ENCODE peak calls at places on chromosomes 13 and 19, in ten cellular contexts. Y, T, E, W, P, F, L, S, M and D are unnamed samples. For H3K4me1 and H3K9me3, the result is how much of the 10 kb centered on the place peaks cover.

GRCh38 chr19:40363128-40363527 is 14.6 kb downstream of the PLD3 start:
- DNase-seq in Y (no peak), T (no peak), E (no peak), W (no peak), P (no peak), F (no peak), L (no peak), S (no peak), M (no peak), D (no peak)

GRCh38 chr19:32570081-32570785 is 10.8 kb upstream of the PDCD5 start:
- DNase-seq in Y (no peak), T (peak), E (peak), W (peak), P (peak), F (peak), L (peak), S (peak), M (peak), D (peak)

GRCh38 chr19:10815969-10816635 is 19.9 kb downstream of the TMED1 start:
- DNase-seq in Y (no peak), T (no peak), E (peak), W (no peak), P (no peak), F (no peak), L (no peak), S (no peak), M (no peak), D (no peak)

GRCh38 chr13:28394422-28394821 is 100.5 kb downstream of the FLT1 start:
- DNase-seq in Y (no peak), T (no peak), E (peak), W (no peak), P (no peak), F (no peak), L (no peak), S (no peak), M (no peak), D (no peak)

GRCh38 chr19:7333198-7334118 is 15.3 kb upstream of the ARHGEF18 start:
- DNase-seq in Y (peak), T (peak), E (no peak), W (no peak), P (peak), F (peak), L (no peak), S (no peak), M (peak), D (no peak)

GRCh38 chr13:92137519-92137918 is 739.1 kb downstream of the GPC5 start:
- DNase-seq in Y (no peak), T (no peak), E (no peak), W (no peak), P (no peak), F (peak), L (no peak), S (no peak), M (no peak), D (no peak)

GRCh38 chr19:896999-897398 is 3.7 kb downstream of the RNU6-9 start:
- DNase-seq in Y (no peak), T (no peak), E (no peak), W (no peak), P (no peak), F (no peak), L (no peak), S (no peak), M (no peak), D (no peak)

GRCh38 chr19:8259142-8259921 is 48.8 kb downstream of the CD320 start:
- DNase-seq in Y (peak), T (no peak), E (no peak), W (no peak), P (no peak), F (no peak), L (no peak), S (no peak), M (no peak), D (no peak)

GRCh38 chr13:43272866-43273265 is 249.5 kb downstream of the DNAJC15 start:
- DNase-seq in Y (no peak), T (no peak), E (no peak), W (no peak), P (no peak), F (no peak), L (no peak), S (no peak), M (no peak), D (no peak)

GRCh38 chr19:14472202-14472961 is 2.8 kb downstream of the PTGER1 start:
- DNase-seq in Y (peak), T (peak), E (peak), W (no peak), P (no peak), F (no peak), L (no peak), S (peak), M (peak), D (peak)

GRCh38 chr19:14474827-14475226 is 327 bp downstream of the PTGER1 start:
- DNase-seq in Y (no peak), T (no peak), E (no peak), W (no peak), P (no peak), F (no peak), L (no peak), S (no peak), M (no peak), D (no peak)

GRCh38 chr13:67120872-67121531 is 109.1 kb downstream of the PCDH9 start:
- DNase-seq in Y (no peak), T (no peak), E (peak), W (no peak), P (peak), F (peak), L (no peak), S (no peak), M (no peak), D (no peak)

GRCh38 chr13:20431080-20431479 is 94.6 kb downstream of the CRYL1 start:
- DNase-seq in Y (no peak), T (no peak), E (no peak), W (no peak), P (no peak), F (no peak), L (no peak), S (no peak), M (no peak), D (no peak)

GRCh38 chr13:79745141-79745540 is 264.2 kb downstream of the NDFIP2 start:
- DNase-seq in Y (peak), T (no peak), E (no peak), W (no peak), P (no peak), F (no peak), L (no peak), S (no peak), M (no peak), D (no peak)

GRCh38 chr19:35204799-35205732 is 23.5 kb downstream of the FAM187B start:
- DNase-seq in Y (no peak), T (peak), E (no peak), W (no peak), P (no peak), F (no peak), L (no peak), S (peak), M (peak), D (no peak)

GRCh38 chr13:74243637-74244526 is 109.7 kb upstream of the KLF12 start:
- DNase-seq in Y (no peak), T (no peak), E (peak), W (no peak), P (peak), F (peak), L (no peak), S (no peak), M (no peak), D (no peak)

GRCh38 chr13:40187324-40187795 is 479.1 kb downstream of the FOXO1 start:
- DNase-seq in Y (no peak), T (no peak), E (no peak), W (no peak), P (no peak), F (no peak), L (no peak), S (no peak), M (peak), D (peak)

GRCh38 chr19:7751157-7751783 is 3.9 kb upstream of the CD209 start:
- DNase-seq in Y (no peak), T (no peak), E (peak), W (no peak), P (no peak), F (no peak), L (no peak), S (no peak), M (peak), D (no peak)

GRCh38 chr13:72698164-72698563 is 29.3 kb downstream of the MZT1 start:
- DNase-seq in Y (no peak), T (no peak), E (no peak), W (no peak), P (no peak), F (no peak), L (no peak), S (no peak), M (no peak), D (no peak)

GRCh38 chr13:23087884-23088283 is 92.9 kb upstream of the SGCG start:
- DNase-seq in Y (no peak), T (no peak), E (peak), W (no peak), P (no peak), F (peak), L (no peak), S (no peak), M (no peak), D (no peak)

GRCh38 chr13:64546371-64546770 is 2683.8 kb downstream of the PCDH9 start:
- DNase-seq in Y (no peak), T (no peak), E (no peak), W (no peak), P (no peak), F (no peak), L (no peak), S (no peak), M (no peak), D (no peak)

GRCh38 chr13:111614009-111614408 is 293.6 kb downstream of the TEX29 start:
- DNase-seq in Y (no peak), T (no peak), E (no peak), W (no peak), P (no peak), F (no peak), L (no peak), S (no peak), M (no peak), D (no peak)

GRCh38 chr19:35776102-35776788 is 881 bp downstream of the ARHGAP33 start:
- DNase-seq in Y (no peak), T (no peak), E (no peak), W (no peak), P (no peak), F (no peak), L (no peak), S (no peak), M (no peak), D (no peak)

GRCh38 chr19:17863520-17864182 is 3.9 kb downstream of the RPL18A start:
- DNase-seq in Y (no peak), T (no peak), E (no peak), W (no peak), P (no peak), F (no peak), L (no peak), S (no peak), M (no peak), D (no peak)

GRCh38 chr13:76383671-76384461 is 502.3 kb downstream of the KCTD12 start:
- DNase-seq in Y (no peak), T (peak), E (peak), W (no peak), P (peak), F (peak), L (peak), S (peak), M (no peak), D (no peak)

GRCh38 chr19:41785653-41786052 is 10.7 kb upstream of the CEACAM3 start:
- DNase-seq in Y (peak), T (peak), E (peak), W (peak), P (peak), F (peak), L (peak), S (peak), M (peak), D (peak)

GRCh38 chr19:6392219-6393073 is 518 bp downstream of the GTF2F1 start:
- DNase-seq in Y (no peak), T (no peak), E (no peak), W (no peak), P (no peak), F (no peak), L (no peak), S (no peak), M (no peak), D (no peak)

GRCh38 chr13:40613192-40613818 is 53.1 kb downstream of the FOXO1 start:
- DNase-seq in Y (no peak), T (peak), E (no peak), W (no peak), P (no peak), F (no peak), L (no peak), S (peak), M (peak), D (peak)

GRCh38 chr13:38648912-38649311 is 38.0 kb upstream of the FREM2 start:
- DNase-seq in Y (no peak), T (no peak), E (no peak), W (no peak), P (no peak), F (no peak), L (no peak), S (no peak), M (no peak), D (no peak)

GRCh38 chr13:79491715-79492114 is 10.8 kb downstream of the NDFIP2 start:
- DNase-seq in Y (no peak), T (no peak), E (peak), W (no peak), P (peak), F (peak), L (no peak), S (no peak), M (no peak), D (no peak)

GRCh38 chr19:58380736-58381459 is at the start of gene ZNF837:
- DNase-seq in Y (peak), T (peak), E (peak), W (peak), P (peak), F (peak), L (peak), S (peak), M (peak), D (peak)

GRCh38 chr13:38582133-38582532 is 104.7 kb upstream of the FREM2 start:
- DNase-seq in Y (no peak), T (no peak), E (peak), W (no peak), P (peak), F (peak), L (no peak), S (no peak), M (no peak), D (no peak)

GRCh38 chr19:2164020-2164988 is 571 bp downstream of the DOT1L start:
- DNase-seq in Y (peak), T (no peak), E (no peak), W (no peak), P (no peak), F (no peak), L (peak), S (no peak), M (peak), D (no peak)

GRCh38 chr19:16361926-16362325 is 37.3 kb downstream of the KLF2 start:
- DNase-seq in Y (no peak), T (no peak), E (no peak), W (no peak), P (no peak), F (no peak), L (no peak), S (no peak), M (no peak), D (no peak)
- H3K4me1 ChIP-seq in Y (under half), T (under half), E (under half), W (under half), P (under half), F (under half), L (under half), S (under half), M (under half), D (under half)

GRCh38 chr13:59364508-59365187 is 799.1 kb downstream of the DIAPH3 start:
- DNase-seq in Y (no peak), T (no peak), E (no peak), W (no peak), P (no peak), F (no peak), L (no peak), S (no peak), M (no peak), D (no peak)
- TF ChIP-seq CTCF in Y (no peak), T (no peak), E (no peak), W (peak), P (no peak), F (no peak), L (no peak), S (peak), M (no peak), D (no peak)

DNA sequence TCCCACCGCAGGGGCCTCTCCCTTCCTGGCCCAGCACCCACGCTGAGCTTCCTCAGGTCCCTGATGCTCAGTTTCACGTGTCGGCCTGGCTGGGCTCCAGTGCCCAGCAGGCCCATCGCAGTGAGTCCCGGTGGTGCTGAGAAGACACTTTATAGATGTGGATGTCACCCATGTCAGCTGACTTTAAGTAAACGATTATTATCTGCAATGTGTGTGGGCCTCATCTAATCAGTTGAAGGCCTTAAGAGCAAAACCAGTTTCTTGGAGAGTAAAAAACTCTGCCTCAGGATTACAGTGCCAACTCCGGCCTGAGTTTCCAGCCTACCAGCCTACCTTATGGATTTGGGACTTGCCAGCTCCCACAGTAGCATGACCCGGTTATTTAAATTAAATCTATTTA is 17.3 kb upstream of the SMIM17 start:
- DNase-seq in Y (no peak), T (no peak), E (no peak), W (no peak), P (no peak), F (no peak), L (no peak), S (no peak), M (no peak), D (no peak)
- H3K9me3 ChIP-seq in Y (under half), T (under half), E (half or more), W (under half), P (under half), F (under half), L (half or more), S (half or more), M (under half), D (half or more)

GRCh38 chr19:4063369-4064072 is 3.2 kb downstream of the ZBTB7A start:
- DNase-seq in Y (peak), T (no peak), E (no peak), W (no peak), P (no peak), F (no peak), L (no peak), S (peak), M (no peak), D (peak)
- H3K4me1 ChIP-seq in Y (half or more), T (half or more), E (under half), W (under half), P (under half), F (under half), L (under half), S (half or more), M (half or more), D (half or more)

GRCh38 chr13:46342538-46342937 is 44.5 kb downstream of the RUBCNL start:
- DNase-seq in Y (no peak), T (no peak), E (no peak), W (no peak), P (no peak), F (no peak), L (no peak), S (no peak), M (no peak), D (no peak)
- TF ChIP-seq CTCF in Y (no peak), T (no peak), E (no peak), W (no peak), P (no peak), F (no peak), L (no peak), S (no peak), M (no peak), D (no peak)

DNA sequence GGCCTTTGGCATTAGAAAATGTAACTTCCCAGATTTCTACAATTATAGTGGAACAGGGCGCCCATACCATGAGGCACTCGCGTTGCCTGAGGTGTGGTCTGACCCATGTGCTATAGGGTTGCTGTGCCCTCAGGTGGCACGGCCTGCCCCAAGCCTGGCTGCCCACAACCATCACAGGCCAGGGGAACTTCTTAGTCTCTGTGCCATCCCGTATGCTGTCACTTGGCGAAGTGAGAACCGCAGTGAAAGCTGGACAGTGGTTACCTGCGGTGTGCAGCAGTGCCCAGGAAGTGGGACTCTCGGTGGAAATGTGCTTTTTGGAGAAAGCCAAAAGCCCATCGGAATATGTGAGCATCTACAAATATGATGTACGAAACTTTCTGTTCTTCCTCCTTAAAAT is 88.2 kb upstream of the GPR183 start:
- DNase-seq in Y (peak), T (no peak), E (no peak), W (no peak), P (no peak), F (no peak), L (no peak), S (no peak), M (no peak), D (no peak)
- H3K9me3 ChIP-seq in Y (under half), T (under half), E (under half), W (under half), P (under half), F (under half), L (under half), S (under half), M (under half), D (under half)

DNA sequence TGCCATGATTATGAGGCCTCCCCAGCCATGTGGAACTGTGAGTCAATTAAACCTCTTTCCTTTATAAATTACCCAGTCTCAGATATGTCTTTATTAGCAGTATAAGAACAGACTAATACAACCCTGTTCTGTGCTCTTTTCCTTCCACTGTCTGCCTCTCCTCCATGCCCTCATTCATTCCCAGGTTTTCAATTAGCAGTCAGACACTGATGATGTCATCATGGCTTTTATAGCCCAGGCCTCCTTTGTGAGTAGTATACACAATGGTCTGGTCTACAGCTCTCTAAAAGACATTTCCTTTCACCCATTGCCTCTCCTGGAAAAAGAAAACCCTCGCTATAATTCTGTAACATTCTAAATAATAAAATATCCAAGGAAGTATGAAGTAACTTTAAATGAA is 25.5 kb downstream of the FGF14 start:
- DNase-seq in Y (no peak), T (no peak), E (no peak), W (no peak), P (no peak), F (no peak), L (no peak), S (no peak), M (no peak), D (no peak)
- H3K4me1 ChIP-seq in Y (under half), T (under half), E (under half), W (under half), P (under half), F (under half), L (under half), S (under half), M (under half), D (under half)

DNA sequence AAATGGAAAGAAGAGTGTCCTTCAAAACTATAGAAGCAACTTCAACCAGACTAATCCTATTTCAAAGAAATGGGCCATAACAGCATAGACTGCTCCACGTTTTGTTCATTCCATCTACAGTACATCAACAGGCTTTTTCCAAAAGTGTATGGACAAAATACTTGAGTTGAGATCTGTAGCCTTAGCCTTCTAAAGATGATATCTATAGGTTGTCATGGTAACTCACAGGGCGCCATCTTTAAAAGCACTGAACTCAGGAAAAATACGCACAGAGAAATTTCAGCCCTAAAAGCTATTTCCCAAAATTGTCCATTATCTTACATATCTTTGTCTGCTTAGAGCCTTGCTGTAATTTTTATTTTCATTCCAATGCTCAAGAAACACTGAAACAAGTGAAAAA is 439.4 kb upstream of the NBEA start:
- DNase-seq in Y (no peak), T (no peak), E (no peak), W (no peak), P (no peak), F (no peak), L (no peak), S (no peak), M (no peak), D (no peak)
- TF ChIP-seq CTCF in Y (no peak), T (no peak), E (no peak), W (no peak), P (no peak), F (no peak), L (no peak), S (no peak), M (no peak), D (no peak)

GRCh38 chr13:96968027-96968426 is 26.2 kb downstream of the OXGR1 start:
- DNase-seq in Y (no peak), T (no peak), E (no peak), W (no peak), P (no peak), F (no peak), L (no peak), S (no peak), M (no peak), D (no peak)
- H3K9me3 ChIP-seq in Y (under half), T (under half), E (under half), W (under half), P (under half), F (under half), L (under half), S (under half), M (under half), D (under half)